ENCODE peak calls at places on chromosomes 6 and 20, in seven cellular contexts. One of them, this sample, is unnamed.
A peak's percentile ranks its signal among the peaks of the same experiment; 100 is the strongest.

GRCh38 chr6:39917329-39917728 is 16.9 kb downstream of the MOCS1 start:
- DNase-seq in GM12864: no peak
- DNase-seq in fibroblast of the aortic adventitia: no peak
- DNase-seq in AG04449: no peak
- DNase-seq in Panc1: no peak
- DNase-seq in esophagus squamous epithelium: no peak
- DNase-seq in SK-N-SH: no peak
- DNase-seq in this sample: no peak

GRCh38 chr20:52083627-52084232 is 107.8 kb downstream of the ZFP64 start:
- DNase-seq in GM12864: no peak
- DNase-seq in esophagus squamous epithelium: no peak
- DNase-seq in Panc1: peak; percentile 32
- DNase-seq in SK-N-SH: peak; percentile 80
- DNase-seq in fibroblast of the aortic adventitia: peak; percentile 83
- DNase-seq in AG04449: no peak
- DNase-seq in this sample: peak; percentile 81

GRCh38 chr6:34234667-34235604 is 1.7 kb upstream of the HMGA1 start:
- DNase-seq in esophagus squamous epithelium: no peak
- DNase-seq in Panc1: no peak
- DNase-seq in SK-N-SH: no peak
- DNase-seq in GM12864: no peak
- DNase-seq in AG04449: no peak
- DNase-seq in fibroblast of the aortic adventitia: no peak
- DNase-seq in this sample: peak; percentile 99

GRCh38 chr6:157486632-157487031 is 105.6 kb downstream of the ZDHHC14 start:
- DNase-seq in Panc1: no peak
- DNase-seq in esophagus squamous epithelium: no peak
- DNase-seq in GM12864: no peak
- DNase-seq in AG04449: no peak
- DNase-seq in fibroblast of the aortic adventitia: no peak
- DNase-seq in SK-N-SH: no peak
- DNase-seq in this sample: no peak

GRCh38 chr20:49747707-49748524 is 34.2 kb upstream of the B4GALT5 start:
- DNase-seq in GM12864: no peak
- DNase-seq in fibroblast of the aortic adventitia: peak; percentile 96
- DNase-seq in SK-N-SH: peak; percentile 30
- DNase-seq in Panc1: no peak
- DNase-seq in AG04449: no peak
- DNase-seq in esophagus squamous epithelium: no peak
- DNase-seq in this sample: no peak

GRCh38 chr6:121645100-121645745 is 209.8 kb downstream of the GJA1 start:
- DNase-seq in Panc1: no peak
- DNase-seq in GM12864: no peak
- DNase-seq in AG04449: no peak
- DNase-seq in esophagus squamous epithelium: no peak
- DNase-seq in fibroblast of the aortic adventitia: no peak
- DNase-seq in SK-N-SH: no peak
- DNase-seq in this sample: no peak

GRCh38 chr6:2790588-2790987 is 25.4 kb downstream of the WRNIP1 start:
- DNase-seq in AG04449: no peak
- DNase-seq in esophagus squamous epithelium: no peak
- DNase-seq in SK-N-SH: no peak
- DNase-seq in GM12864: no peak
- DNase-seq in Panc1: no peak
- DNase-seq in fibroblast of the aortic adventitia: peak; percentile 66
- DNase-seq in this sample: peak; percentile 84

GRCh38 chr6:52729594-52729993 is 33.7 kb downstream of the GSTA2 start:
- DNase-seq in SK-N-SH: no peak
- DNase-seq in Panc1: no peak
- DNase-seq in esophagus squamous epithelium: no peak
- DNase-seq in GM12864: no peak
- DNase-seq in AG04449: no peak
- DNase-seq in fibroblast of the aortic adventitia: no peak
- DNase-seq in this sample: no peak

GRCh38 chr6:13009465-13009864 is 292.9 kb downstream of the PHACTR1 start:
- DNase-seq in Panc1: no peak
- DNase-seq in fibroblast of the aortic adventitia: no peak
- DNase-seq in esophagus squamous epithelium: no peak
- DNase-seq in AG04449: no peak
- DNase-seq in SK-N-SH: no peak
- DNase-seq in GM12864: no peak
- DNase-seq in this sample: no peak

GRCh38 chr6:108198761-108199498 is 33.1 kb downstream of the NR2E1 start:
- DNase-seq in SK-N-SH: no peak
- DNase-seq in fibroblast of the aortic adventitia: no peak
- DNase-seq in AG04449: no peak
- DNase-seq in esophagus squamous epithelium: no peak
- DNase-seq in Panc1: no peak
- DNase-seq in GM12864: no peak
- DNase-seq in this sample: peak; percentile 41

GRCh38 chr6:157790548-157791160 is 32.4 kb upstream of the SNX9 start:
- DNase-seq in GM12864: no peak
- DNase-seq in fibroblast of the aortic adventitia: peak; percentile 49
- DNase-seq in AG04449: no peak
- DNase-seq in Panc1: no peak
- DNase-seq in SK-N-SH: no peak
- DNase-seq in esophagus squamous epithelium: no peak
- DNase-seq in this sample: no peak

GRCh38 chr6:16168121-16168520 is 39.2 kb downstream of the MYLIP start:
- DNase-seq in AG04449: no peak
- DNase-seq in SK-N-SH: no peak
- DNase-seq in fibroblast of the aortic adventitia: peak; percentile 28
- DNase-seq in Panc1: no peak
- DNase-seq in esophagus squamous epithelium: no peak
- DNase-seq in GM12864: no peak
- DNase-seq in this sample: no peak

GRCh38 chr20:17822039-17822438 is 122.3 kb downstream of the BANF2 start:
- DNase-seq in esophagus squamous epithelium: no peak
- DNase-seq in GM12864: peak; percentile 45
- DNase-seq in AG04449: no peak
- DNase-seq in SK-N-SH: no peak
- DNase-seq in fibroblast of the aortic adventitia: peak; percentile 89
- DNase-seq in Panc1: no peak
- DNase-seq in this sample: no peak

GRCh38 chr6:160162167-160162566 is 40.6 kb downstream of the SLC22A1 start:
- DNase-seq in fibroblast of the aortic adventitia: no peak
- DNase-seq in Panc1: no peak
- DNase-seq in GM12864: no peak
- DNase-seq in SK-N-SH: no peak
- DNase-seq in esophagus squamous epithelium: no peak
- DNase-seq in AG04449: no peak
- DNase-seq in this sample: no peak

GRCh38 chr6:160160450-160160849 is 38.8 kb downstream of the SLC22A1 start:
- DNase-seq in AG04449: no peak
- DNase-seq in esophagus squamous epithelium: no peak
- DNase-seq in GM12864: no peak
- DNase-seq in fibroblast of the aortic adventitia: no peak
- DNase-seq in Panc1: no peak
- DNase-seq in SK-N-SH: no peak
- DNase-seq in this sample: peak; percentile 32

GRCh38 chr6:160161647-160161986 is 40.0 kb downstream of the SLC22A1 start:
- DNase-seq in AG04449: no peak
- DNase-seq in esophagus squamous epithelium: no peak
- DNase-seq in SK-N-SH: no peak
- DNase-seq in fibroblast of the aortic adventitia: no peak
- DNase-seq in GM12864: no peak
- DNase-seq in Panc1: no peak
- DNase-seq in this sample: peak; percentile 17

GRCh38 chr6:160163425-160163824 is 41.8 kb downstream of the SLC22A1 start:
- DNase-seq in Panc1: no peak
- DNase-seq in SK-N-SH: no peak
- DNase-seq in AG04449: no peak
- DNase-seq in esophagus squamous epithelium: no peak
- DNase-seq in fibroblast of the aortic adventitia: no peak
- DNase-seq in GM12864: no peak
- DNase-seq in this sample: no peak

DNA sequence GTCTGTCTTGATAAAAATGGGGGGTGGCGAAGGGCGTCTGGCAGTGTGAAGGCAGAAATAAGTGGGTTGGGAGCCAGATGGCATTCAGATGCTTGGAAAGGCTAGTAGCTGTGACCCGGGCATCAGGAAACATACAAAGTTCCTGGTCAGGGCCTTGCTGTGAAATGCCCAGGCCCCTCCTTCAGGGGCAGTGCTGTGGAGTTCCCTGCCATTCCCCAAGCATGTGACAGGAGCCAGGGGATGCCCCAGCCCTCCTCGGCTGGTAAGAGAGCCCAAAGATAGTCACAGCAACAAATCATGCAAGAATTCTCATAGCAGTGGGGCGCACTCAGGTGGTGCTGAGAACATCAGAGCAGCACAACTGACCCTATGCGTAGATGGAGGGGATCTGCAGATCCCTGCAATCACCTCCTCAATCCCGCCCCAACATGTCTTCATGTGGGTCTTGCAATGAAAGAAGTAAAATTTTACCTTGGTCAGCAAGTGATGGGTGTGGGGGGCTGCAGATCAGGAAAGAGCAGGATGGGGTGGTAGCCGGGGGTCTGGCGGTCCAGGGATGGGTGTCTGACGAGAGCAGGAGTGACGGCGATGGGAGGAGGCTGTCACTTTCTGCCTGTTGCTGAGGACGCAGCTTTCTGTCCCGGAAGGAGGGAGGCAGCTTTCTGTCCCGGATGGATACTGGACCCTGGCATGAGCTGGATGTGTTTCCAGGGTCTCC is 39.5 kb downstream of the SLC22A1 start:
- DNase-seq in AG04449: no peak
- DNase-seq in fibroblast of the aortic adventitia: no peak
- DNase-seq in SK-N-SH: no peak
- DNase-seq in Panc1: no peak
- DNase-seq in esophagus squamous epithelium: no peak
- DNase-seq in GM12864: no peak
- DNase-seq in this sample: peak; percentile 20
- H3K4me3 ChIP-seq in AG04449: no peak overlapping the region
- H3K4me3 ChIP-seq in fibroblast of the aortic adventitia: no peak overlapping the region
- H3K4me3 ChIP-seq in SK-N-SH: no peak overlapping the region
- H3K4me3 ChIP-seq in Panc1: no peak overlapping the region
- H3K4me3 ChIP-seq in esophagus squamous epithelium: no peak overlapping the region
- H3K4me3 ChIP-seq in GM12864: no peak overlapping the region
- H3K4me3 ChIP-seq in this sample: no peak overlapping the region

GRCh38 chr6:28978959-28979561 is 26.1 kb downstream of the ZNF311 start:
- DNase-seq in SK-N-SH: no peak
- DNase-seq in esophagus squamous epithelium: no peak
- DNase-seq in GM12864: no peak
- DNase-seq in fibroblast of the aortic adventitia: no peak
- DNase-seq in Panc1: no peak
- DNase-seq in AG04449: no peak
- DNase-seq in this sample: no peak

GRCh38 chr6:28974505-28974904 is 30.6 kb downstream of the ZNF311 start:
- DNase-seq in SK-N-SH: no peak
- DNase-seq in AG04449: no peak
- DNase-seq in esophagus squamous epithelium: no peak
- DNase-seq in GM12864: no peak
- DNase-seq in Panc1: no peak
- DNase-seq in fibroblast of the aortic adventitia: no peak
- DNase-seq in this sample: no peak

GRCh38 chr6:28978137-28978491 is 27.0 kb downstream of the ZNF311 start:
- DNase-seq in GM12864: no peak
- DNase-seq in SK-N-SH: no peak
- DNase-seq in fibroblast of the aortic adventitia: no peak
- DNase-seq in AG04449: no peak
- DNase-seq in Panc1: no peak
- DNase-seq in esophagus squamous epithelium: no peak
- DNase-seq in this sample: no peak

GRCh38 chr6:28977351-28978136 is 27.6 kb downstream of the ZNF311 start:
- DNase-seq in esophagus squamous epithelium: no peak
- DNase-seq in AG04449: no peak
- DNase-seq in GM12864: no peak
- DNase-seq in SK-N-SH: no peak
- DNase-seq in fibroblast of the aortic adventitia: peak; percentile 34
- DNase-seq in Panc1: no peak
- DNase-seq in this sample: peak; percentile 81

GRCh38 chr6:28976677-28977076 is 28.4 kb downstream of the ZNF311 start:
- DNase-seq in GM12864: no peak
- DNase-seq in AG04449: no peak
- DNase-seq in fibroblast of the aortic adventitia: no peak
- DNase-seq in SK-N-SH: no peak
- DNase-seq in esophagus squamous epithelium: no peak
- DNase-seq in Panc1: no peak
- DNase-seq in this sample: no peak
- H3K4me3 ChIP-seq in GM12864: no peak overlapping the region
- H3K4me3 ChIP-seq in AG04449: no peak overlapping the region
- H3K4me3 ChIP-seq in fibroblast of the aortic adventitia: no peak overlapping the region
- H3K4me3 ChIP-seq in SK-N-SH: no peak overlapping the region
- H3K4me3 ChIP-seq in esophagus squamous epithelium: no peak overlapping the region
- H3K4me3 ChIP-seq in Panc1: peak overlapping the region; percentile 49
- H3K4me3 ChIP-seq in this sample: no peak overlapping the region

GRCh38 chr20:38433304-38433972 is 1.7 kb downstream of the SNHG17 start:
- DNase-seq in GM12864: no peak
- DNase-seq in SK-N-SH: no peak
- DNase-seq in Panc1: no peak
- DNase-seq in fibroblast of the aortic adventitia: no peak
- DNase-seq in esophagus squamous epithelium: no peak
- DNase-seq in AG04449: no peak
- DNase-seq in this sample: no peak
- H3K4me3 ChIP-seq in GM12864: peak overlapping the region; percentile 82
- H3K4me3 ChIP-seq in SK-N-SH: peak overlapping the region; percentile 84
- H3K4me3 ChIP-seq in Panc1: peak overlapping the region; percentile 97
- H3K4me3 ChIP-seq in fibroblast of the aortic adventitia: peak overlapping the region; percentile 90
- H3K4me3 ChIP-seq in esophagus squamous epithelium: peak overlapping the region; percentile 61
- H3K4me3 ChIP-seq in AG04449: peak overlapping the region; percentile 92
- H3K4me3 ChIP-seq in this sample: peak overlapping the region; percentile 99

DNA sequence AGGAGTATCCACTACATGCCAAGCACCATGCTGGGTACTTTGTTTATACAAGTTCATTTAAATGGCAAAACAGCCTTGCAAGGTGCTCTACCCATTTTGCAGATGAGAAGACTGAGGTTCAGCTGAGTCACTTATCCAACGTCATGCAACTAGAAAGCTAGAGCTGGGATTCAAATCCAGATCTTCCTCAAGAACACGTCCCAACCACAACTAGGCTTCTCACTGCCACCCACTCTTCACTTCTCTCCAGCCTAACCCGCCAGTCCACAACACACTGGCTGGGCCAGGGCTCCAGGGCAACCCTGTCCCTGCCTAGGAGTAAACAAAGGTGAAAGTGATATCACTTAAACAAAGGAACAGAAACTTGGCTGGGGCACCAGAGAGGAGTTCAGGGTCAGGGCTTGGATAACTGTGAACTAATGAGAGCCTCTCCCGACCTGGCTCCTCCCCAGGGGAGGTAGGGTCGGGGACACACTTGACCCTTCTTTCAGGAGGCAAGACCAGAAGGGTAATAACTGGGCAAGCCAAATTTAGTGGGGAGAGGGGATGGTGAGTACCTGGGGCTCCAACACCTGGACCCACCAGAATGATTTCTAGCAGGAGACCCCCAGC is 7.9 kb downstream of the SDC4 start:
- DNase-seq in esophagus squamous epithelium: no peak
- DNase-seq in fibroblast of the aortic adventitia: no peak
- DNase-seq in Panc1: no peak
- DNase-seq in GM12864: no peak
- DNase-seq in SK-N-SH: no peak
- DNase-seq in AG04449: no peak
- DNase-seq in this sample: no peak
- H3K4me3 ChIP-seq in esophagus squamous epithelium: no peak overlapping the region
- H3K4me3 ChIP-seq in fibroblast of the aortic adventitia: no peak overlapping the region
- H3K4me3 ChIP-seq in Panc1: no peak overlapping the region
- H3K4me3 ChIP-seq in GM12864: no peak overlapping the region
- H3K4me3 ChIP-seq in SK-N-SH: no peak overlapping the region
- H3K4me3 ChIP-seq in AG04449: no peak overlapping the region
- H3K4me3 ChIP-seq in this sample: no peak overlapping the region

This sample was measured in H7.